ENCODE peak calls at places on chromosomes 1 and 21, in ten cellular contexts. I is foreskin fibroblast; Z is C1 segment of cervical spinal cord; E is NCI-H510A; T is lower lobe of right lung; X is astrocyte; U is CD8-positive, alpha-beta T cell; S is activated effector memory CD4-positive, alpha-beta T cell treated with anti-CD3 and anti-CD28 coated beads, Interleukin-2, amount 50 U/mL, for 16 hours; B is body of pancreas; J is NCI-H1417. P is an unnamed sample.

GRCh38 chr1:10791117-10791951 is 5.1 kb downstream of the CASZ1 start:
- DNase-seq in I (no peak), Z (no peak), E (peak), T (no peak), X (no peak), U (no peak), S (no peak), B (no peak), J (peak), P (peak)

GRCh38 chr1:117600966-117601365 is 4.9 kb upstream of the TENT5C start:
- DNase-seq in I (no peak), Z (no peak), E (no peak), T (no peak), X (peak), U (no peak), S (no peak), B (no peak), J (no peak), P (no peak)

GRCh38 chr1:84851839-84852238 is 41.2 kb downstream of the LPAR3 start:
- DNase-seq in I (peak), Z (no peak), E (no peak), T (no peak), X (peak), U (no peak), S (no peak), B (no peak), J (no peak), P (no peak)

GRCh38 chr1:150995896-150996295 is 10.8 kb downstream of the MINDY1 start:
- DNase-seq in I (peak), Z (peak), E (no peak), T (no peak), X (no peak), U (no peak), S (peak), B (peak), J (peak), P (no peak)

GRCh38 chr1:205924436-205924742 is 18.9 kb downstream of the SLC26A9 start:
- DNase-seq in I (no peak), Z (no peak), E (no peak), T (no peak), X (no peak), U (no peak), S (no peak), B (no peak), J (no peak), P (no peak)

GRCh38 chr1:205438213-205439158 is 16.6 kb upstream of the LEMD1 start:
- DNase-seq in I (peak), Z (peak), E (peak), T (peak), X (peak), U (no peak), S (no peak), B (peak), J (peak), P (peak)

GRCh38 chr1:45802343-45803298 is 791 bp upstream of the MAST2 start:
- DNase-seq in I (peak), Z (peak), E (peak), T (peak), X (peak), U (no peak), S (no peak), B (peak), J (peak), P (peak)

GRCh38 chr1:24190970-24191570 is 4.0 kb upstream of the IFNLR1 start:
- DNase-seq in I (no peak), Z (no peak), E (no peak), T (no peak), X (no peak), U (no peak), S (peak), B (no peak), J (no peak), P (no peak)

GRCh38 chr1:157399984-157400382 is 152.3 kb downstream of the FCRL5 start:
- DNase-seq in I (no peak), Z (no peak), E (no peak), T (no peak), X (no peak), U (no peak), S (no peak), B (no peak), J (no peak), P (no peak)

GRCh38 chr1:211501671-211502413 is 9.9 kb upstream of the RD3 start:
- DNase-seq in I (no peak), Z (no peak), E (no peak), T (no peak), X (no peak), U (no peak), S (no peak), B (no peak), J (no peak), P (no peak)

GRCh38 chr1:61287734-61288133 is 205.4 kb downstream of the NFIA start:
- DNase-seq in I (peak), Z (no peak), E (no peak), T (no peak), X (peak), U (no peak), S (no peak), B (no peak), J (no peak), P (no peak)

GRCh38 chr1:109925159-109925990 is 14.7 kb downstream of the CSF1 start:
- DNase-seq in I (no peak), Z (no peak), E (no peak), T (no peak), X (no peak), U (no peak), S (no peak), B (no peak), J (no peak), P (no peak)

GRCh38 chr1:1390675-1391074 is 8.5 kb downstream of the CCNL2 start:
- DNase-seq in I (no peak), Z (no peak), E (no peak), T (peak), X (no peak), U (no peak), S (no peak), B (no peak), J (no peak), P (no peak)

GRCh38 chr1:36093919-36094318 is 5.2 kb downstream of the ADPRS start:
- DNase-seq in I (no peak), Z (peak), E (no peak), T (no peak), X (no peak), U (no peak), S (peak), B (no peak), J (no peak), P (no peak)

GRCh38 chr21:46635324-46636180 is at the start of gene PRMT2:
- DNase-seq in I (peak), Z (peak), E (peak), T (peak), X (peak), U (peak), S (peak), B (peak), J (peak), P (peak)

GRCh38 chr1:78688701-78689100 is 39.1 kb downstream of the IFI44 start:
- DNase-seq in I (peak), Z (no peak), E (no peak), T (no peak), X (peak), U (no peak), S (no peak), B (no peak), J (no peak), P (no peak)

GRCh38 chr1:193707271-193708015 is 521.0 kb upstream of the B3GALT2 start:
- DNase-seq in I (peak), Z (no peak), E (no peak), T (no peak), X (peak), U (no peak), S (no peak), B (no peak), J (no peak), P (no peak)

GRCh38 chr1:157622471-157622870 is 24.6 kb upstream of the FCRL4 start:
- DNase-seq in I (no peak), Z (no peak), E (no peak), T (no peak), X (no peak), U (no peak), S (no peak), B (no peak), J (no peak), P (no peak)

GRCh38 chr1:219837274-219837993 is 90.9 kb downstream of the SLC30A10 start:
- DNase-seq in I (peak), Z (no peak), E (no peak), T (no peak), X (peak), U (no peak), S (no peak), B (no peak), J (peak), P (peak)

GRCh38 chr1:104189207-104189606 is 439.5 kb downstream of the AMY1C start:
- DNase-seq in I (no peak), Z (no peak), E (no peak), T (no peak), X (no peak), U (no peak), S (no peak), B (no peak), J (no peak), P (no peak)

GRCh38 chr1:178931843-178932551 is 61.1 kb upstream of the ANGPTL1 start:
- DNase-seq in I (peak), Z (no peak), E (no peak), T (peak), X (no peak), U (no peak), S (no peak), B (peak), J (no peak), P (no peak)

GRCh38 chr1:205577874-205578658 is 53.7 kb downstream of the ELK4 start:
- DNase-seq in I (no peak), Z (no peak), E (no peak), T (no peak), X (no peak), U (no peak), S (no peak), B (no peak), J (no peak), P (no peak)

GRCh38 chr1:201488817-201489581 is 17.9 kb downstream of the CSRP1 start:
- DNase-seq in I (peak), Z (peak), E (no peak), T (peak), X (peak), U (no peak), S (no peak), B (peak), J (no peak), P (no peak)

GRCh38 chr1:9629445-9630201 is 21.9 kb upstream of the PIK3CD start:
- DNase-seq in I (no peak), Z (peak), E (no peak), T (peak), X (no peak), U (peak), S (peak), B (no peak), J (no peak), P (no peak)

GRCh38 chr1:174800951-174801350 is 198.8 kb upstream of the CACYBP start:
- DNase-seq in I (no peak), Z (no peak), E (no peak), T (no peak), X (no peak), U (no peak), S (no peak), B (no peak), J (peak), P (no peak)

GRCh38 chr1:204829133-204829532 is 41.5 kb upstream of the NFASC start:
- DNase-seq in I (peak), Z (peak), E (peak), T (no peak), X (no peak), U (no peak), S (no peak), B (no peak), J (no peak), P (no peak)

GRCh38 chr1:235888119-235888643 is 21.5 kb upstream of the LYST start:
- DNase-seq in I (no peak), Z (no peak), E (no peak), T (no peak), X (no peak), U (peak), S (peak), B (no peak), J (no peak), P (no peak)

GRCh38 chr1:18646776-18647410 is 16.2 kb downstream of the PAX7 start:
- DNase-seq in I (no peak), Z (no peak), E (no peak), T (no peak), X (no peak), U (no peak), S (no peak), B (no peak), J (no peak), P (no peak)

GRCh38 chr1:183807549-183808168 is 2.7 kb downstream of the RGL1 start:
- DNase-seq in I (peak), Z (peak), E (no peak), T (no peak), X (peak), U (no peak), S (no peak), B (no peak), J (no peak), P (no peak)

GRCh38 chr1:227742738-227743715 is 7.8 kb downstream of the SNAP47 start:
- DNase-seq in I (no peak), Z (no peak), E (no peak), T (no peak), X (no peak), U (no peak), S (peak), B (no peak), J (no peak), P (no peak)

GRCh38 chr21:34333150-34333739 is 30.6 kb upstream of the KCNE2 start:
- DNase-seq in I (peak), Z (no peak), E (no peak), T (no peak), X (peak), U (no peak), S (no peak), B (no peak), J (no peak), P (no peak)

GRCh38 chr1:191714810-191715209 is 443.5 kb upstream of the RGS18 start:
- DNase-seq in I (no peak), Z (no peak), E (no peak), T (no peak), X (no peak), U (no peak), S (no peak), B (no peak), J (no peak), P (no peak)

GRCh38 chr1:105608713-105609112 is 1447.8 kb upstream of the PRMT6 start:
- DNase-seq in I (peak), Z (no peak), E (no peak), T (no peak), X (no peak), U (no peak), S (no peak), B (no peak), J (no peak), P (no peak)

GRCh38 chr1:166354411-166354810 is 187.6 kb upstream of the FAM78B start:
- DNase-seq in I (no peak), Z (no peak), E (no peak), T (no peak), X (no peak), U (no peak), S (no peak), B (no peak), J (no peak), P (no peak)

GRCh38 chr1:198387587-198387986 is 152.9 kb downstream of the ATP6V1G3 start:
- DNase-seq in I (peak), Z (no peak), E (no peak), T (no peak), X (peak), U (no peak), S (no peak), B (no peak), J (no peak), P (no peak)

GRCh38 chr21:38646213-38646837 is 148.0 kb upstream of the ERG start:
- DNase-seq in I (peak), Z (no peak), E (no peak), T (no peak), X (peak), U (no peak), S (no peak), B (no peak), J (no peak), P (no peak)

GRCh38 chr1:98075626-98076025 is 154.8 kb upstream of the DPYD start:
- DNase-seq in I (no peak), Z (no peak), E (no peak), T (no peak), X (no peak), U (no peak), S (no peak), B (no peak), J (no peak), P (no peak)

GRCh38 chr1:224528900-224529299 is 87.2 kb upstream of the CNIH3 start:
- DNase-seq in I (peak), Z (no peak), E (no peak), T (no peak), X (peak), U (no peak), S (no peak), B (no peak), J (no peak), P (no peak)

GRCh38 chr21:21968810-21969588 is 970.8 kb downstream of the NCAM2 start:
- DNase-seq in I (no peak), Z (no peak), E (no peak), T (no peak), X (no peak), U (no peak), S (no peak), B (no peak), J (no peak), P (no peak)